ENCODE peak calls at places on chromosome 11, in four cellular contexts. N is AG04450, M is dorsolateral prefrontal cortex, S is epithelial cell of proximal tubule. R is an unnamed sample.

GRCh38 chr11:30586251-30587144 is at the start of gene MPPED2:
- DNase-seq in N (no peak), M (peak; percentile 37), S (no peak), R (no peak)

GRCh38 chr11:116072776-116073175 is 568.6 kb upstream of the CADM1 start:
- DNase-seq in N (no peak), M (no peak), S (no peak), R (no peak)

GRCh38 chr11:71170619-71171018 is 81.8 kb downstream of the SHANK2 start:
- DNase-seq in N (no peak), M (no peak), S (no peak), R (no peak)

GRCh38 chr11:106398396-106399074 is 321.1 kb downstream of the AASDHPPT start:
- DNase-seq in N (no peak), M (no peak), S (peak; percentile 59), R (no peak)

GRCh38 chr11:104858882-104859735 is 39.2 kb downstream of the CASP12 start:
- DNase-seq in N (no peak), M (peak; percentile 36), S (no peak), R (no peak)

GRCh38 chr11:130705670-130706421 is 210.4 kb downstream of the SNX19 start:
- DNase-seq in N (no peak), M (no peak), S (no peak), R (no peak)

GRCh38 chr11:74086242-74086884 is 77.5 kb upstream of the UCP3 start:
- DNase-seq in N (no peak), M (no peak), S (no peak), R (no peak)

GRCh38 chr11:15933896-15934625 is 422.3 kb downstream of the SOX6 start:
- DNase-seq in N (no peak), M (no peak), S (no peak), R (no peak)

GRCh38 chr11:6681949-6682348 is 1.2 kb downstream of the MRPL17 start:
- DNase-seq in N (no peak), M (no peak), S (no peak), R (no peak)

GRCh38 chr11:697811-698311 is 2.2 kb downstream of the TMEM80 start:
- DNase-seq in N (no peak), M (no peak), S (no peak), R (no peak)

GRCh38 chr11:76243648-76244285 is 37.5 kb upstream of the WNT11 start:
- DNase-seq in N (no peak), M (no peak), S (no peak), R (no peak)

GRCh38 chr11:32905028-32905667 is 12.5 kb downstream of the QSER1 start:
- DNase-seq in N (no peak), M (no peak), S (no peak), R (no peak)

GRCh38 chr11:117875397-117876048 is 935 bp downstream of the FXYD6 start:
- DNase-seq in N (no peak), M (peak; percentile 70), S (no peak), R (no peak)

GRCh38 chr11:102883132-102883531 is 8.3 kb upstream of the MMP12 start:
- DNase-seq in N (no peak), M (no peak), S (no peak), R (no peak)

GRCh38 chr11:44690651-44691050 is 36.1 kb upstream of the TSPAN18 start:
- DNase-seq in N (no peak), M (no peak), S (no peak), R (no peak)

DNA sequence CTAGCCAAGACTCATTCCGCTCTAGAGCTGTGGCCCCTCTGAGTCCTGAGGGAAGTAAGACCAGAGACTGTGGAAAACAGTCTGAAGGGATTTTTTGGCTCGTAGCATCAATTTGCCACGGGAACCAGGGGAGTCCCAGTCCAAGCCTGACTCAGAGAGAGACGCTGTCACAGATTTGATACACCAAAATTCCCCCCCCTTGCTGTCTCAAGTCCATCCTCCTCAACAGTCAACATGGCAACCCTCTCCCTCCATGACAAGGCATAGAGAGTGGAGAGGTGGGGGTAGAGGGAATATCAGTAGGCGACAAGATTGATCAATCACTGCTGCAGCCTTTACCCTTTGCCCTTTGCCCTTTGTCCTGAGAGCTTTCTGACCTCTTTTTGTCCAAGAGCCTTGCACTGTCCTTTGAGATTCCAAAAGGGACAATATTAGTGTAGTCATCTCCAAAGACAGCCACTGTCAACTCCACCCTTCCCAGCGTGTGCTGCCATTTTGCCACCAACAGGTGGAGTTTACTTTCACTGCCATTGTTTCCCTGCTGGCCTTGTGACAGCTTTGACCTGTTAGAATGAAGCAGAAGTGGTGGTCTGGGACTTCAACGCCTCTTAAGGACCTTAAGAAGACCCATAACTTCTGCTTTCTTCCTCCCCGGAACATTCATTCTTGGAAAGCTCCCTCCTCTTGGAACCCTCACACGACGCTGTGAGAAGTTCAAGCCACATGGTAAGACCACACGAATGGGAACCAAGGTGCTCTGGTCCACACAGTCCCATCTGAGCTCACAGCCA is 7.3 kb downstream of the SLC15A3 start:
- DNase-seq in N (no peak), M (no peak), S (no peak), R (no peak)
- TF ChIP-seq CTCF in N (peak; percentile 34), M (no peak), S (peak; percentile 36), R (no peak)

GRCh38 chr11:61295596-61295926 is 445 bp upstream of the VWCE start:
- DNase-seq in N (no peak), M (no peak), S (no peak), R (no peak)

GRCh38 chr11:61294717-61295595 is at the start of gene VWCE:
- DNase-seq in N (no peak), M (peak; percentile 61), S (no peak), R (no peak)

GRCh38 chr11:61290905-61291690 is 4.0 kb downstream of the VWCE start:
- DNase-seq in N (no peak), M (no peak), S (no peak), R (no peak)

GRCh38 chr11:61297341-61297740 is 2.2 kb upstream of the VWCE start:
- DNase-seq in N (no peak), M (no peak), S (no peak), R (no peak)

GRCh38 chr11:61293869-61294716 is 1.0 kb downstream of the VWCE start:
- DNase-seq in N (no peak), M (peak; percentile 47), S (no peak), R (no peak)
- TF ChIP-seq CTCF in N (no peak), M (no peak), S (no peak), R (peak; percentile 11)

GRCh38 chr11:108414958-108415357 is 52.4 kb downstream of the C11orf65 start:
- DNase-seq in N (no peak), M (no peak), S (no peak), R (no peak)
- TF ChIP-seq CTCF in N (no peak), M (no peak), S (no peak), R (no peak)

DNA sequence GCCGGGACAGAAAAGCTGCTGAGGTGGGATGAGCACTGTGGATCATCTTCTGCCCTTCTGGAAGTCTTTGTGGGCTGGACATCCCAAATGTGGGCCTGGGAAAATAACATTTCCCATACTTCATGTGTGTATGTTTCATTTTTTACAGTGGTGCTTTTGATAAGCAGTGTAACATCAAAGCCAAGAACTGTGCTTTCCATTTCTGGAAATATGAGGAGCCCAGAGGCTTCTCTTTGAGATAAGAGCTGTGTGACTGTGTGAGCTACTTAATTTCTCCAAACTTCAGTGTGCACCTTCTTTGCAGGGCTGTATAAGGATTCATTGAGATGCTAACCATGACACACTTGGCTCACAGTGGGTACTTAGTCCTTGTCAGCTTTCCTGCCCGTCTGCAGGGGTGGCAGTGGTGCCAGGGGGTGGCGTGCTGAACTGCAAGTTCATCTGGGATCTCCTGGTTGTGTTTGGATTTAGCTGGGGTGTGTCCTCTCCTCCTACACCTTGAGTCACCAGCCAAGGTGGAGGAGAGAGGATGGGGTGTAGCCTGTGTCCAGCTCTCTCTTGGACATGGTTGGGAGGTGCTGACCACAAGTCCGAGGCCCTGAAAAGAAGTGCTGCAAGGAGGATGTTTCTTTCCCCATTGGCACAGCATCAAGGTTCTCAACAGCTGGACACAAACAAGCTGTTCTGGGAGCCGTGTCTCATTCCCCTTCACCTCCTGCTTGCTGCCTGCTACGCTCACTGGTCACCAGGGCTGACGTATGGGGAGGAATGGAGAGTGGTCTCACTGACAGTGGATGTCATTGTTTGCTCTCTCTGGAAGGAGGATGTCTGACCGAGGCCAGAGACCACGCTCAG is 139.4 kb downstream of the TEAD1 start:
- DNase-seq in N (peak; percentile 69), M (no peak), S (no peak), R (no peak)
- TF ChIP-seq CTCF in N (no peak), M (no peak), S (peak; percentile 11), R (no peak)

DNA sequence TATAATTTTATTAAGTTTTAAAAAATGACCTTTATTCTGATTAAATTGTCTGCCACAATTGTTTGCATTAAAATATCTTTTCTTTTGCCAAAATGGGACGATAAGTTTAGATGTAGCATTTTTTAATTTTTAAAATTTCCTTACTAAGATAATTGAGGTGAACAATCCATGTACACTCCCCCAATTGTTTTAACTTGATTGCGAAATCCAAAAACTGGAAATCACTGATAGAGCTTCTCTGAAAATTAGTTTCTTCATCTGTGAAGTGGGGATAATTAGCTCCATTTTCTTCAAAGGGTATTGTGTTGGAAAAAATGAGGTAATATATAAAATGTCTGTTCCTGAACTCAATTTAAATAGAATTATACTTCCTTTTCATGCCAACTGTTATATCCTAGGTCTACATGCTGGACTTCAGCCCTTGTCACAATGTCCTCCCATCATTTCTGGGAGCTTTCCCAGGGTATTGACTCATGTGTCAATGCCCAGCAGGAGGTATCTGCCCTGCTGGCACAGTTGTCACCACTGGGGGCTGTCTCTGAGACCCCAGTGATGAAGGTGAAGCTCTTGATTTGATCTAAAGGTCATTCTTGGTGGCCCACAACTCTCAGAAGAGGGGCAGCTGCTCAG is 28.7 kb upstream of the NAV2 start:
- DNase-seq in N (no peak), M (no peak), S (no peak), R (no peak)
- TF ChIP-seq CTCF in N (no peak), M (no peak), S (no peak), R (no peak)

GRCh38 chr11:69915501-69916250 is 96.5 kb upstream of the FGF3 start:
- DNase-seq in N (no peak), M (peak; percentile 64), S (no peak), R (no peak)
- TF ChIP-seq CTCF in N (peak; percentile 79), M (peak; percentile 50), S (peak; percentile 75), R (peak; percentile 73)

GRCh38 chr11:86663741-86664140 is 8.7 kb downstream of the ME3 start:
- DNase-seq in N (no peak), M (no peak), S (no peak), R (no peak)

GRCh38 chr11:86664930-86665329 is 7.5 kb downstream of the ME3 start:
- DNase-seq in N (no peak), M (no peak), S (no peak), R (no peak)

GRCh38 chr11:86658534-86658933 is 13.9 kb downstream of the ME3 start:
- DNase-seq in N (no peak), M (no peak), S (no peak), R (no peak)

DNA sequence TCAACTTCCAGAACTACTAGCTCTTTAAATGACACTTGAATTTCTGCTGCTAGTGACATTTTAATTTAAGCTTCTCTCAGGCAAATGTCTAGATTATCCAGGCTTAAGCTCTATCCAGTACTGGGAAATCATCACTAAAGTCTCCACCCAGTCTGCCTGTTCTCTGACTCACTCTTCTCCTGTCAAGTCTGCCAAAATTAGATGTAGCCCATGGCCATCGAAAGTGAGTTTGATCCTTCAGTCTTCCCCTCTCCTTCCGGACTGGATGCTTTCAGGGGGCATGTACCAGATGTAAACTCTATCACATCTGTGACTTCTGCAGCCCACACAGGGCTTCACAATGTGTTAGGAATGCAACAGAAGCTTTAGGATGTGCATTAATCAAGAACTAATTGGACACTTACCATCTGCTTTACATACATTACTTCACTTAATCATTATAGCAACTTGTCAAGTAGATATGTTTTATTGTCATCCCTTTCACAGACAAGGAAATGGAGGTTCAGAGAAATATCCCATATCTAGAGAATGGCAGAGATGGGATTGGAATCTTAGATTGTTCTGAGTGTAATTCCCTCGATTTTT is 12.3 kb downstream of the ME3 start:
- DNase-seq in N (no peak), M (no peak), S (no peak), R (no peak)
- TF ChIP-seq CTCF in N (no peak), M (no peak), S (no peak), R (no peak)

GRCh38 chr11:62195945-62196344 is 5.9 kb downstream of the SCGB1D1 start:
- DNase-seq in N (no peak), M (no peak), S (no peak), R (no peak)
- TF ChIP-seq CTCF in N (no peak), M (no peak), S (no peak), R (no peak)